ENCODE peak calls at places on chromosomes 5 and 9, in seven cellular contexts. One of them, this sample, is unnamed. For H3K4me1, the result is how much of the 10 kb centered on the place peaks cover.

GRCh38 chr9:81416476-81417298 is 272.7 kb downstream of the TLE1 start:
- DNase-seq in ovary: no peak
- DNase-seq in left ventricle myocardium inferior: no peak
- DNase-seq in heart right ventricle: no peak
- DNase-seq in CD8-positive, alpha-beta T cell: no peak
- DNase-seq in lung: no peak
- DNase-seq in psoas muscle: no peak
- DNase-seq in this sample: peak

GRCh38 chr5:17267099-17267498 is 49.7 kb downstream of the BASP1 start:
- DNase-seq in ovary: no peak
- DNase-seq in left ventricle myocardium inferior: no peak
- DNase-seq in heart right ventricle: no peak
- DNase-seq in CD8-positive, alpha-beta T cell: no peak
- DNase-seq in lung: no peak
- DNase-seq in psoas muscle: no peak
- DNase-seq in this sample: no peak

GRCh38 chr5:174945853-174946252 is 221.5 kb downstream of the MSX2 start:
- DNase-seq in ovary: no peak
- DNase-seq in left ventricle myocardium inferior: no peak
- DNase-seq in heart right ventricle: no peak
- DNase-seq in CD8-positive, alpha-beta T cell: no peak
- DNase-seq in lung: no peak
- DNase-seq in psoas muscle: no peak
- DNase-seq in this sample: no peak

GRCh38 chr9:131738838-131739191 is 1.1 kb downstream of the RAPGEF1 start:
- DNase-seq in ovary: no peak
- DNase-seq in left ventricle myocardium inferior: no peak
- DNase-seq in heart right ventricle: no peak
- DNase-seq in CD8-positive, alpha-beta T cell: no peak
- DNase-seq in lung: no peak
- DNase-seq in psoas muscle: no peak
- DNase-seq in this sample: peak

GRCh38 chr9:26159575-26160392 is 481.5 kb upstream of the TUSC1 start:
- DNase-seq in ovary: no peak
- DNase-seq in left ventricle myocardium inferior: no peak
- DNase-seq in heart right ventricle: no peak
- DNase-seq in CD8-positive, alpha-beta T cell: no peak
- DNase-seq in lung: no peak
- DNase-seq in psoas muscle: no peak
- DNase-seq in this sample: no peak

GRCh38 chr5:161009817-161010216 is 157.8 kb upstream of the ATP10B start:
- DNase-seq in ovary: no peak
- DNase-seq in left ventricle myocardium inferior: no peak
- DNase-seq in heart right ventricle: no peak
- DNase-seq in CD8-positive, alpha-beta T cell: no peak
- DNase-seq in lung: no peak
- DNase-seq in psoas muscle: no peak
- DNase-seq in this sample: no peak

GRCh38 chr9:19595003-19595402 is 186.2 kb downstream of the ACER2 start:
- DNase-seq in ovary: no peak
- DNase-seq in left ventricle myocardium inferior: no peak
- DNase-seq in heart right ventricle: no peak
- DNase-seq in CD8-positive, alpha-beta T cell: no peak
- DNase-seq in lung: no peak
- DNase-seq in psoas muscle: no peak
- DNase-seq in this sample: no peak

GRCh38 chr9:79489241-79490000 is 82.3 kb upstream of the TLE4 start:
- DNase-seq in ovary: peak
- DNase-seq in left ventricle myocardium inferior: no peak
- DNase-seq in heart right ventricle: no peak
- DNase-seq in CD8-positive, alpha-beta T cell: no peak
- DNase-seq in lung: no peak
- DNase-seq in psoas muscle: no peak
- DNase-seq in this sample: peak

GRCh38 chr5:114449836-114450515 is 88.1 kb downstream of the KCNN2 start:
- DNase-seq in ovary: peak
- DNase-seq in left ventricle myocardium inferior: peak
- DNase-seq in heart right ventricle: peak
- DNase-seq in CD8-positive, alpha-beta T cell: no peak
- DNase-seq in lung: peak
- DNase-seq in psoas muscle: peak
- DNase-seq in this sample: peak

GRCh38 chr5:80798633-80799032 is 143.8 kb upstream of the DHFR start:
- DNase-seq in ovary: no peak
- DNase-seq in left ventricle myocardium inferior: no peak
- DNase-seq in heart right ventricle: no peak
- DNase-seq in CD8-positive, alpha-beta T cell: no peak
- DNase-seq in lung: no peak
- DNase-seq in psoas muscle: no peak
- DNase-seq in this sample: no peak

GRCh38 chr5:157750320-157750719 is 6.8 kb downstream of the LSM11 start:
- DNase-seq in ovary: no peak
- DNase-seq in left ventricle myocardium inferior: no peak
- DNase-seq in heart right ventricle: no peak
- DNase-seq in CD8-positive, alpha-beta T cell: no peak
- DNase-seq in lung: no peak
- DNase-seq in psoas muscle: no peak
- DNase-seq in this sample: no peak

GRCh38 chr5:141942185-141942857 is 15.7 kb downstream of the PCDH12 start:
- DNase-seq in ovary: no peak
- DNase-seq in left ventricle myocardium inferior: no peak
- DNase-seq in heart right ventricle: peak
- DNase-seq in CD8-positive, alpha-beta T cell: no peak
- DNase-seq in lung: no peak
- DNase-seq in psoas muscle: peak
- DNase-seq in this sample: no peak

GRCh38 chr9:88387035-88387732 is 1.1 kb upstream of the SPIN1 start:
- DNase-seq in ovary: peak
- DNase-seq in left ventricle myocardium inferior: peak
- DNase-seq in heart right ventricle: peak
- DNase-seq in CD8-positive, alpha-beta T cell: peak
- DNase-seq in lung: peak
- DNase-seq in psoas muscle: peak
- DNase-seq in this sample: peak

GRCh38 chr9:36470891-36471290 is 70.8 kb upstream of the RNF38 start:
- DNase-seq in ovary: peak
- DNase-seq in left ventricle myocardium inferior: peak
- DNase-seq in heart right ventricle: peak
- DNase-seq in CD8-positive, alpha-beta T cell: peak
- DNase-seq in lung: peak
- DNase-seq in psoas muscle: peak
- DNase-seq in this sample: peak

GRCh38 chr5:157511656-157512644 is 51.9 kb downstream of the NIPAL4 start:
- DNase-seq in ovary: peak
- DNase-seq in left ventricle myocardium inferior: peak
- DNase-seq in heart right ventricle: peak
- DNase-seq in CD8-positive, alpha-beta T cell: no peak
- DNase-seq in lung: peak
- DNase-seq in psoas muscle: peak
- DNase-seq in this sample: peak

GRCh38 chr5:8870349-8870748 is 675.5 kb downstream of the SEMA5A start:
- DNase-seq in ovary: no peak
- DNase-seq in left ventricle myocardium inferior: no peak
- DNase-seq in heart right ventricle: no peak
- DNase-seq in CD8-positive, alpha-beta T cell: no peak
- DNase-seq in lung: no peak
- DNase-seq in psoas muscle: no peak
- DNase-seq in this sample: no peak

GRCh38 chr9:97638666-97639065 is 5.0 kb downstream of the NCBP1 start:
- DNase-seq in ovary: no peak
- DNase-seq in left ventricle myocardium inferior: no peak
- DNase-seq in heart right ventricle: no peak
- DNase-seq in CD8-positive, alpha-beta T cell: no peak
- DNase-seq in lung: no peak
- DNase-seq in psoas muscle: no peak
- DNase-seq in this sample: no peak

GRCh38 chr5:126044931-126045565 is 378.2 kb upstream of the GRAMD2B start:
- DNase-seq in ovary: no peak
- DNase-seq in left ventricle myocardium inferior: no peak
- DNase-seq in heart right ventricle: no peak
- DNase-seq in CD8-positive, alpha-beta T cell: no peak
- DNase-seq in lung: no peak
- DNase-seq in psoas muscle: no peak
- DNase-seq in this sample: no peak

GRCh38 chr5:66224773-66225553 is 80.9 kb downstream of the SREK1 start:
- DNase-seq in ovary: no peak
- DNase-seq in left ventricle myocardium inferior: no peak
- DNase-seq in heart right ventricle: no peak
- DNase-seq in CD8-positive, alpha-beta T cell: no peak
- DNase-seq in lung: no peak
- DNase-seq in psoas muscle: no peak
- DNase-seq in this sample: no peak

GRCh38 chr9:84851935-84852585 is 182.5 kb downstream of the NTRK2 start:
- DNase-seq in ovary: no peak
- DNase-seq in left ventricle myocardium inferior: no peak
- DNase-seq in heart right ventricle: peak
- DNase-seq in CD8-positive, alpha-beta T cell: no peak
- DNase-seq in lung: peak
- DNase-seq in psoas muscle: no peak
- DNase-seq in this sample: peak

GRCh38 chr5:176596689-176597416 is 13.1 kb downstream of the GPRIN1 start:
- DNase-seq in ovary: peak
- DNase-seq in left ventricle myocardium inferior: peak
- DNase-seq in heart right ventricle: no peak
- DNase-seq in CD8-positive, alpha-beta T cell: peak
- DNase-seq in lung: no peak
- DNase-seq in psoas muscle: no peak
- DNase-seq in this sample: peak

GRCh38 chr9:109781541-109782197 is 1.7 kb downstream of the PALM2AKAP2 start:
- DNase-seq in ovary: no peak
- DNase-seq in left ventricle myocardium inferior: no peak
- DNase-seq in heart right ventricle: peak
- DNase-seq in CD8-positive, alpha-beta T cell: no peak
- DNase-seq in lung: no peak
- DNase-seq in psoas muscle: no peak
- DNase-seq in this sample: no peak

GRCh38 chr9:126347911-126348760 is 21.5 kb downstream of the MVB12B start:
- DNase-seq in ovary: no peak
- DNase-seq in left ventricle myocardium inferior: no peak
- DNase-seq in heart right ventricle: no peak
- DNase-seq in CD8-positive, alpha-beta T cell: no peak
- DNase-seq in lung: peak
- DNase-seq in psoas muscle: no peak
- DNase-seq in this sample: no peak

GRCh38 chr5:178434851-178435250 is 155.3 kb downstream of the COL23A1 start:
- DNase-seq in ovary: no peak
- DNase-seq in left ventricle myocardium inferior: peak
- DNase-seq in heart right ventricle: peak
- DNase-seq in CD8-positive, alpha-beta T cell: no peak
- DNase-seq in lung: no peak
- DNase-seq in psoas muscle: peak
- DNase-seq in this sample: no peak

GRCh38 chr5:173454764-173455598 is 126.8 kb upstream of the STC2 start:
- DNase-seq in ovary: peak
- DNase-seq in left ventricle myocardium inferior: peak
- DNase-seq in heart right ventricle: peak
- DNase-seq in CD8-positive, alpha-beta T cell: no peak
- DNase-seq in lung: no peak
- DNase-seq in psoas muscle: peak
- DNase-seq in this sample: peak
- H3K27ac ChIP-seq in ovary: no peak
- H3K27ac ChIP-seq in left ventricle myocardium inferior: peak
- H3K27ac ChIP-seq in heart right ventricle: peak
- H3K27ac ChIP-seq in CD8-positive, alpha-beta T cell: no peak
- H3K27ac ChIP-seq in lung: peak
- H3K27ac ChIP-seq in psoas muscle: peak
- H3K27ac ChIP-seq in this sample: peak

DNA sequence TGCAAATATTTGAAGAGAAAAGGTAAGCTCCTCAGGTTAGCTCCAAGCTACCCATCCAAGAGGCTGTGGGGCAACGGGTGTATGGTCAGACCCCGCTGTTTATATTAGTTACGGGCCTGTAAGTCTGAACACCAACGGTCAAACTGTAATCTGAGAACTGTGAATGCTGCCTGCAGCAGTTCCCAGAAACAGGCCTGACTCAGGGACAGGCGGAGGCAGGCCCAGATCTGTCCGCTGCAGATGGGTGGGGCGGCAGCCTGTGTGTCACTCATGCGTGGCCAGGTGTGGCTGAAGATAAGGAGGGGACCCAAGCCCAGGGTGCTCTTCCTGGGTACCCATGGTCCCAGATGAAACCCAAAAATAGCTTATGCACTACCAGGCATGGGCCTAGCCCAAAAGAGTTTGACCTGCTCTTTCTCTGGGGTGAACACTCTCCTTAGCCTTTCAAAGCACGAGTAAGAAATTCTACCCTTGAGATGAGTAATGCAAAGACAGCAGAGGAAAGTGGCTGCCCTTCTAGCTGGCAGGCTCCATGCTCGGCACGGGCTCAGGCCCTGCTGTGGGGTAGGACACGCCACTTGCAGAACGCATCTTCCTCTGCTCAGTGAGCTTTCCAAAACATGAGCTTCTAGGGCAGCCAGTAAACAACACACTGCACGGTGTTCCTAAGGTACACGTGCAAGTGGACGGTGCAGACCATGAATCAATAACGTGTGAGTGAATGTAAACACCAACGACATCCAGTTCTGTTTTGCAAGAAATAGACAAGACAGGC is 9.1 kb downstream of the UBAC1 start:
- DNase-seq in ovary: no peak
- DNase-seq in left ventricle myocardium inferior: no peak
- DNase-seq in heart right ventricle: no peak
- DNase-seq in CD8-positive, alpha-beta T cell: no peak
- DNase-seq in lung: no peak
- DNase-seq in psoas muscle: peak
- DNase-seq in this sample: no peak
- H3K4me1 ChIP-seq in ovary: under half
- H3K4me1 ChIP-seq in left ventricle myocardium inferior: under half
- H3K4me1 ChIP-seq in heart right ventricle: under half
- H3K4me1 ChIP-seq in CD8-positive, alpha-beta T cell: under half
- H3K4me1 ChIP-seq in lung: under half
- H3K4me1 ChIP-seq in psoas muscle: half or more
- H3K4me1 ChIP-seq in this sample: under half

GRCh38 chr5:95549030-95549429 is 5.7 kb downstream of the SKIC3 start:
- DNase-seq in ovary: no peak
- DNase-seq in left ventricle myocardium inferior: no peak
- DNase-seq in heart right ventricle: no peak
- DNase-seq in CD8-positive, alpha-beta T cell: no peak
- DNase-seq in lung: no peak
- DNase-seq in psoas muscle: no peak
- DNase-seq in this sample: no peak

GRCh38 chr5:95555553-95555952 is 652 bp downstream of the ARSK start:
- DNase-seq in ovary: no peak
- DNase-seq in left ventricle myocardium inferior: no peak
- DNase-seq in heart right ventricle: no peak
- DNase-seq in CD8-positive, alpha-beta T cell: no peak
- DNase-seq in lung: no peak
- DNase-seq in psoas muscle: no peak
- DNase-seq in this sample: no peak

GRCh38 chr5:95554331-95554646 is 488 bp downstream of the SKIC3 start:
- DNase-seq in ovary: no peak
- DNase-seq in left ventricle myocardium inferior: no peak
- DNase-seq in heart right ventricle: no peak
- DNase-seq in CD8-positive, alpha-beta T cell: no peak
- DNase-seq in lung: no peak
- DNase-seq in psoas muscle: no peak
- DNase-seq in this sample: no peak

GRCh38 chr5:95554647-95555548 is at the start of the genes ARSK and SKIC3:
- DNase-seq in ovary: peak
- DNase-seq in left ventricle myocardium inferior: peak
- DNase-seq in heart right ventricle: peak
- DNase-seq in CD8-positive, alpha-beta T cell: peak
- DNase-seq in lung: peak
- DNase-seq in psoas muscle: peak
- DNase-seq in this sample: peak
- H3K27ac ChIP-seq in ovary: peak
- H3K27ac ChIP-seq in left ventricle myocardium inferior: peak
- H3K27ac ChIP-seq in heart right ventricle: peak
- H3K27ac ChIP-seq in CD8-positive, alpha-beta T cell: peak
- H3K27ac ChIP-seq in lung: peak
- H3K27ac ChIP-seq in psoas muscle: peak
- H3K27ac ChIP-seq in this sample: peak

GRCh38 chr5:159907689-159908088 is 8.6 kb upstream of the ADRA1B start:
- DNase-seq in ovary: no peak
- DNase-seq in left ventricle myocardium inferior: no peak
- DNase-seq in heart right ventricle: no peak
- DNase-seq in CD8-positive, alpha-beta T cell: no peak
- DNase-seq in lung: no peak
- DNase-seq in psoas muscle: no peak
- DNase-seq in this sample: no peak
- H3K4me1 ChIP-seq in ovary: under half
- H3K4me1 ChIP-seq in left ventricle myocardium inferior: under half
- H3K4me1 ChIP-seq in heart right ventricle: under half
- H3K4me1 ChIP-seq in CD8-positive, alpha-beta T cell: under half
- H3K4me1 ChIP-seq in lung: under half
- H3K4me1 ChIP-seq in psoas muscle: under half
- H3K4me1 ChIP-seq in this sample: under half